ENCODE peak calls at places on chromosomes 6 and 20, in seven cellular contexts. U is choroid plexus epithelial cell, L is mammary epithelial cell, K is RWPE1, T is GM23338, P is ascending aorta, R is neural crest cell. M is an unnamed sample.

GRCh38 chr6:170027111-170028043 is 263.5 kb downstream of the DLL1 start:
- DNase-seq in T (no peak), L (no peak), K (peak; percentile 32), U (peak; percentile 12), P (no peak), R (no peak), M (no peak)

GRCh38 chr20:56974499-56975250 is 291.8 kb downstream of the BMP7 start:
- DNase-seq in R (peak; percentile 70), L (peak; percentile 55), T (peak; percentile 90), U (peak; percentile 80), P (no peak), K (peak; percentile 74), M (peak; percentile 47)

GRCh38 chr6:125138083-125138482 is 15.5 kb upstream of the TPD52L1 start:
- DNase-seq in T (no peak), R (no peak), L (no peak), U (no peak), K (no peak), P (no peak), M (no peak)

GRCh38 chr6:28212510-28213212 is 12.4 kb upstream of the ZSCAN9 start:
- DNase-seq in P (no peak), R (peak; percentile 28), L (peak; percentile 93), T (peak; percentile 81), U (peak; percentile 89), K (peak; percentile 85), M (no peak)

GRCh38 chr6:33375143-33375649 is 16.4 kb upstream of the KIFC1 start:
- DNase-seq in R (no peak), P (peak; percentile 40), K (no peak), U (peak; percentile 97), L (peak; percentile 73), T (no peak), M (no peak)

GRCh38 chr20:59400666-59401065 is 100.3 kb downstream of the EDN3 start:
- DNase-seq in P (no peak), L (no peak), U (no peak), K (no peak), R (no peak), T (no peak), M (no peak)

GRCh38 chr6:159594106-159594749 is 98.8 kb downstream of the SOD2 start:
- DNase-seq in T (no peak), U (peak; percentile 57), R (no peak), K (no peak), L (peak; percentile 77), P (no peak), M (no peak)

GRCh38 chr6:135109761-135110160 is 55.1 kb upstream of the HBS1L start:
- DNase-seq in T (no peak), P (no peak), K (no peak), U (no peak), L (no peak), R (no peak), M (no peak)

GRCh38 chr20:34709836-34710567 is 5.9 kb downstream of the TP53INP2 start:
- DNase-seq in L (no peak), P (no peak), R (peak; percentile 36), T (peak; percentile 68), K (peak; percentile 87), U (peak; percentile 60), M (no peak)

GRCh38 chr20:3733119-3733995 is 872 bp downstream of the HSPA12B start:
- DNase-seq in L (no peak), T (no peak), P (no peak), U (no peak), K (no peak), R (no peak), M (no peak)

GRCh38 chr20:11047559-11047958 is 373.8 kb upstream of the JAG1 start:
- DNase-seq in P (no peak), L (peak; percentile 81), T (no peak), K (peak; percentile 38), R (no peak), U (no peak), M (no peak)

GRCh38 chr6:145631374-145631773 is 103.9 kb downstream of the EPM2A start:
- DNase-seq in K (no peak), P (no peak), T (no peak), L (no peak), R (no peak), U (no peak), M (no peak)

GRCh38 chr6:154435400-154435945 is 75.0 kb downstream of the CNKSR3 start:
- DNase-seq in K (no peak), U (no peak), R (no peak), L (no peak), T (no peak), P (no peak), M (no peak)

GRCh38 chr6:162032620-162033019 is 694.9 kb downstream of the PRKN start:
- DNase-seq in L (peak; percentile 23), R (no peak), P (no peak), K (no peak), U (peak; percentile 66), T (no peak), M (no peak)

GRCh38 chr6:67544851-67545452 is 1090.1 kb upstream of the ADGRB3 start:
- DNase-seq in K (no peak), L (no peak), U (no peak), T (peak; percentile 7), R (no peak), P (no peak), M (no peak)

GRCh38 chr20:59434950-59435349 is 134.5 kb downstream of the EDN3 start:
- DNase-seq in P (no peak), K (no peak), R (no peak), T (no peak), L (peak; percentile 8), U (no peak), M (no peak)

GRCh38 chr6:137269803-137270202 is 50.6 kb upstream of the IFNGR1 start:
- DNase-seq in P (no peak), R (no peak), L (no peak), K (no peak), T (no peak), U (peak; percentile 17), M (no peak)

GRCh38 chr20:4183361-4183760 is 168.0 kb upstream of the RNF24 start:
- DNase-seq in U (no peak), R (no peak), P (no peak), L (no peak), T (no peak), K (no peak), M (no peak)

GRCh38 chr6:166551797-166552495 is 34.5 kb downstream of the RAMACL start:
- DNase-seq in P (no peak), T (peak; percentile 77), U (no peak), L (no peak), R (no peak), K (no peak), M (no peak)

GRCh38 chr6:53731906-53732636 is 62.7 kb upstream of the LRRC1 start:
- DNase-seq in L (no peak), R (no peak), K (no peak), U (peak; percentile 35), P (no peak), T (no peak), M (no peak)

GRCh38 chr6:112979830-112980229 is 632.7 kb downstream of the RFPL4B start:
- DNase-seq in T (no peak), P (no peak), L (peak; percentile 1), R (peak; percentile 14), U (peak; percentile 63), K (no peak), M (no peak)

GRCh38 chr20:15555913-15556312 is 1017.3 kb downstream of the KIF16B start:
- DNase-seq in T (no peak), R (no peak), K (no peak), P (no peak), L (no peak), U (no peak), M (no peak)

DNA sequence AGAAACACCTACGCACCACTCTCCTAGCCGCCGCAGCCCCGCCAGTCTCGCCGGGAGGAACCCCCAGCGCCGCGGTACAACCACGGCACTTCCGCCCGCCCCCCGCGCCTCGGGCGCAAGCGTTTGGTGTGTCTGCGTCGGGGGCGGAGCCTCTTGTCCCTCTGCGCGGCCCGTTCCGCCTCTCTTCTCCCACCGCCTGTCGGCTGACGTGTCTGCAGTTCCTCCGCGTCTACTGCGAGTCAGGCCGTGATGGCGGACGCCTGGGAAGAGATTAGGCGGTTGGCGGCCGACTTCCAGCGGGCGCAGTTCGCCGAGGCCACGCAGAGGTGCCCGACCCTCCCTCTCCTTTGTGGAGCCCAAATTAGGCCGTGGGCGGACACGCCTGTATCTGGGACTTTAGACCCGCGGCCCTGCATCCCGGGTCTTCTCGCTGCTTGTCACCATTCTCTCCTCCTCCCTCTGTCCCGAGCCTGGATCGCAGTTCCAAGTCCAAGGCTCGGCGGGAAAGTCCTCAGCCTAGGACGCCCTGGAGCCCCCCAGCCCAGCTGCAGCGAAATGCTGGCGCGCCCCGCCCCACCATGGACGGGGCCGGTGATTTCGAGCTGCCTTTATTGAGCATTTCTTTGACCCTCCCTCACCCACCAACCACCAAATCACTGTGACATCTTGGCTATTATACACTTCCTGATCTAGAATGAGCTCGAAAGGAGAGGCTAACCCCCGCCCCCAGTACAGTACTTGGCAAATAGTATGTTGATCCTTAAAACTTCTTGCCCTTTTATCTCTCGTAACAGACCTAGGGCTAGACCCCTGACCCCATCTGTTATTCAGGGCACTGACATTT is at the start of gene UFL1:
- DNase-seq in T (peak; percentile 97), K (peak; percentile 76), U (peak; percentile 95), P (peak; percentile 84), L (peak; percentile 87), R (peak; percentile 83), M (peak; percentile 67)
- TF ChIP-seq CTCF in T (peak; percentile 13), K (no peak), U (no peak), P (no peak), L (peak; percentile 30), R (no peak), M (no peak)

GRCh38 chr6:106976270-106976669 is 1.7 kb upstream of the CD24 start:
- DNase-seq in L (no peak), P (no peak), K (no peak), R (no peak), U (no peak), T (no peak), M (no peak)

GRCh38 chr6:106973841-106974336 is 640 bp downstream of the CD24 start:
- DNase-seq in P (no peak), T (peak; percentile 32), R (peak; percentile 36), L (peak; percentile 36), U (no peak), K (peak; percentile 41), M (no peak)

GRCh38 chr6:106975699-106976032 is 1.1 kb upstream of the CD24 start:
- DNase-seq in U (no peak), P (no peak), L (peak; percentile 29), T (peak; percentile 62), K (no peak), R (no peak), M (no peak)

GRCh38 chr6:106974337-106974998 is at the start of gene CD24:
- DNase-seq in U (no peak), T (peak; percentile 81), L (peak; percentile 73), P (no peak), K (peak; percentile 51), R (peak; percentile 81), M (no peak)

GRCh38 chr6:106974999-106975698 is 620 bp upstream of the CD24 start:
- DNase-seq in R (peak; percentile 58), T (peak; percentile 68), K (peak; percentile 31), P (no peak), L (peak; percentile 75), U (no peak), M (no peak)
- TF ChIP-seq CTCF in R (peak; percentile 27), T (peak; percentile 42), K (peak; percentile 56), P (no peak), L (peak; percentile 41), U (no peak), M (no peak)

GRCh38 chr20:62540504-62540903 is 64.7 kb upstream of the GATA5 start:
- DNase-seq in K (no peak), U (no peak), T (peak; percentile 56), P (no peak), L (no peak), R (no peak), M (no peak)
- TF ChIP-seq CTCF in K (no peak), U (no peak), T (peak; percentile 55), P (no peak), L (no peak), R (no peak), M (no peak)

GRCh38 chr6:7137335-7138106 is 29.8 kb downstream of the RREB1 start:
- DNase-seq in L (peak; percentile 61), K (no peak), R (no peak), U (peak; percentile 71), T (peak; percentile 65), P (no peak), M (no peak)
- TF ChIP-seq CTCF in L (no peak), K (no peak), R (no peak), U (no peak), T (no peak), P (no peak), M (no peak)